ENCODE peak calls at places on chromosomes 5 and 9, in four cellular contexts. C is fibroblast of lung, I is upper lobe of right lung, Y is heart left ventricle. W is an unnamed sample.

GRCh38 chr5:134432174-134432573 is 20.5 kb upstream of the CDKN2AIPNL start:
- DNase-seq in C (no peak), I (no peak), Y (no peak), W (no peak)

GRCh38 chr5:138282918-138283742 is 8.7 kb upstream of the GFRA3 start:
- DNase-seq in C (peak), I (peak), Y (peak), W (peak)

GRCh38 chr9:2469681-2470141 is 151.9 kb upstream of the VLDLR start:
- DNase-seq in C (peak), I (no peak), Y (peak), W (peak)

GRCh38 chr9:128245293-128246151 is 30.3 kb downstream of the GOLGA2 start:
- DNase-seq in C (peak), I (peak), Y (peak), W (peak)

GRCh38 chr5:73338201-73339126 is 110.1 kb downstream of the FOXD1 start:
- DNase-seq in C (peak), I (no peak), Y (no peak), W (peak)

GRCh38 chr5:128304121-128304520 is 220.6 kb downstream of the SLC12A2 start:
- DNase-seq in C (peak), I (no peak), Y (no peak), W (peak)

GRCh38 chr9:34652608-34653007 is 623 bp downstream of the IL11RA start:
- DNase-seq in C (no peak), I (no peak), Y (no peak), W (peak)

GRCh38 chr9:134502261-134503211 is 139.1 kb upstream of the COL5A1 start:
- DNase-seq in C (peak), I (peak), Y (peak), W (peak)

GRCh38 chr9:90940280-90940679 is 138.7 kb downstream of the SYK start:
- DNase-seq in C (no peak), I (no peak), Y (no peak), W (no peak)

GRCh38 chr5:115068239-115069086 is 101.2 kb downstream of the TRIM36 start:
- DNase-seq in C (peak), I (no peak), Y (no peak), W (peak)

GRCh38 chr5:56142620-56143431 is 90.3 kb downstream of the ANKRD55 start:
- DNase-seq in C (no peak), I (no peak), Y (no peak), W (no peak)

GRCh38 chr9:136565075-136565721 is 19.4 kb upstream of the NOTCH1 start:
- DNase-seq in C (peak), I (no peak), Y (peak), W (peak)

GRCh38 chr5:150599917-150600511 is 40.4 kb upstream of the SYNPO start:
- DNase-seq in C (peak), I (peak), Y (peak), W (peak)

GRCh38 chr5:133348406-133348805 is 263.9 kb downstream of the FSTL4 start:
- DNase-seq in C (no peak), I (no peak), Y (no peak), W (no peak)

GRCh38 chr9:129352157-129352870 is 174.3 kb upstream of the IER5L start:
- DNase-seq in C (no peak), I (no peak), Y (no peak), W (no peak)

GRCh38 chr5:2465383-2465782 is 286.1 kb downstream of the IRX2 start:
- DNase-seq in C (no peak), I (no peak), Y (no peak), W (no peak)

GRCh38 chr9:125440411-125440810 is 178.8 kb downstream of the GAPVD1 start:
- DNase-seq in C (no peak), I (no peak), Y (no peak), W (no peak)

GRCh38 chr5:16930487-16930886 is 5.6 kb downstream of the MYO10 start:
- DNase-seq in C (no peak), I (no peak), Y (no peak), W (no peak)

GRCh38 chr5:124740991-124741583 is 5.4 kb downstream of the ZNF608 start:
- DNase-seq in C (peak), I (no peak), Y (no peak), W (peak)

GRCh38 chr9:117114768-117115167 is 300.1 kb downstream of the ASTN2 start:
- DNase-seq in C (no peak), I (no peak), Y (no peak), W (no peak)

GRCh38 chr9:9963861-9964260 is 648.9 kb downstream of the PTPRD start:
- DNase-seq in C (no peak), I (no peak), Y (no peak), W (no peak)

GRCh38 chr5:131756942-131757341 is 39.9 kb downstream of the FNIP1 start:
- DNase-seq in C (no peak), I (no peak), Y (no peak), W (no peak)

GRCh38 chr5:100828756-100829342 is 74.2 kb downstream of the ST8SIA4 start:
- DNase-seq in C (no peak), I (no peak), Y (no peak), W (no peak)

GRCh38 chr5:100828071-100828689 is 74.9 kb downstream of the ST8SIA4 start:
- DNase-seq in C (no peak), I (no peak), Y (no peak), W (no peak)

GRCh38 chr5:100824635-100825034 is 78.4 kb downstream of the ST8SIA4 start:
- DNase-seq in C (no peak), I (no peak), Y (no peak), W (no peak)

GRCh38 chr5:100826133-100826532 is 76.9 kb downstream of the ST8SIA4 start:
- DNase-seq in C (peak), I (no peak), Y (no peak), W (no peak)

GRCh38 chr5:100827481-100827889 is 75.6 kb downstream of the ST8SIA4 start:
- DNase-seq in C (peak), I (no peak), Y (peak), W (peak)
- H3K4me3 ChIP-seq in C (no peak), I (no peak), Y (no peak), W (no peak)

GRCh38 chr5:59197911-59198310 is 615.0 kb downstream of the RAB3C start:
- DNase-seq in C (no peak), I (no peak), Y (no peak), W (no peak)

GRCh38 chr5:59189482-59189881 is 606.6 kb downstream of the RAB3C start:
- DNase-seq in C (no peak), I (no peak), Y (peak), W (no peak)

GRCh38 chr5:59198365-59198764 is 615.5 kb downstream of the RAB3C start:
- DNase-seq in C (no peak), I (no peak), Y (no peak), W (no peak)

GRCh38 chr5:59190746-59191145 is 607.9 kb downstream of the RAB3C start:
- DNase-seq in C (no peak), I (no peak), Y (no peak), W (no peak)

GRCh38 chr5:59193616-59194319 is 610.9 kb downstream of the RAB3C start:
- DNase-seq in C (peak), I (no peak), Y (peak), W (peak)
- H3K4me3 ChIP-seq in C (no peak), I (no peak), Y (no peak), W (no peak)

DNA sequence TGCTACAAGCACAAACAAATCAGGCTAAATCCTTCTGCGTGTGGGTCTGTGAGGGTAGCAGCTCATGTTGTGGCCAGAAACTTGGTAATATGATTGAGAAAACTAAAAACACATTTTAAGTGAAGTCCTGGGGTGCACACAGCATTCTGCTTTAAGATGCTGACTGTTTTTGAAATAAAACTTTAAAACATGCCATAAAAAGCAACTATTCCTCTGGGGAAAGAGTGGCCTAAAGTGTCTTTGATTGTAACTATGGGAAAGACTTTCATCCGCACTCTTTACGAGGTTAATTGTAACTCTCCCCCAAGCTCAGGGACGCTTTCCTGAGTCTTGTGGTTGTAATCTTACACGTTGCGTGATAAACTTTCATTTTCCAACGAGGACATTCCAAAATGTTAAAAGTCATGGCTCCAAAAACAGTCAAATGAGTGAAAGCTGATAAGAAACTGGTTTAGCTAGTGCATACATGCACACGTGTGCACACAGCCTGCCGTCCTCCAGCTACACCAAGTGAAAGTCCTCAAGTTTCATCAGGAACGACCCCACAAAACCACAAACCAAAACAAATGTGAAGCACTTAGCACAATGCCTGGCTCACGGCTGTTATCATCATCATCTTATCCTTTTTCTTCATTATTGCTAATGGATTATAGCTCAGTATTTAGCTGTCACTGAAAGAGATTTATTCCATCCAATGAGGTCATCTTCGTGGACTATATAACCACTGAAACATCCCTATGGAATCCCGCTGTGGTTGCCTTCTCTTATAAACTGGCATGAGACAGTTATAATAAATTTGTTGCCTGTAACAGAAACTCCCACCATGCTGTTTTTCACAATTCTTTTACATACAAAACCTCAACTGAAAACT is 56.4 kb downstream of the SAXO1 start:
- DNase-seq in C (peak), I (no peak), Y (no peak), W (peak)
- H3K4me3 ChIP-seq in C (peak), I (peak), Y (no peak), W (no peak)

GRCh38 chr9:78130853-78131252 is 99.2 kb upstream of the GNAQ start:
- DNase-seq in C (no peak), I (no peak), Y (no peak), W (no peak)

GRCh38 chr9:78133751-78134150 is 102.1 kb upstream of the CEP78 start:
- DNase-seq in C (no peak), I (no peak), Y (no peak), W (no peak)

GRCh38 chr9:78131969-78132687 is 100.5 kb upstream of the GNAQ start:
- DNase-seq in C (no peak), I (no peak), Y (no peak), W (peak)

GRCh38 chr9:78130004-78130403 is 98.4 kb upstream of the GNAQ start:
- DNase-seq in C (peak), I (no peak), Y (no peak), W (peak)

DNA sequence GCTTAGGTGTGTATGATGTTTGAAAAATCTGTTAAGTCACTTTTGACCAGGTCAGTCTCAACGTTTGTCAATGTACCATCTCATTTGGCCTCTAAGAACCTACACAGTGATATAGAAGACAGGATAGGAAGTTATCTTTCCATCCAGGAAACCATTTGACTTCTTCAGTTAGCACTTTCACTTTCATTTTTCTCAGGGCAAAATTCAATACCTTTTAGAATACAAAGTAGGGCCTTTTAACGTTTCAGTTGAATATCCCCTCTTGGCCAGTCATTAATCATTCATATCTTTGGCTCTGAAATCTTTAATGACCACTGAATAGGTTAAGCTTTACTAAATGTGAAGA is 101.0 kb upstream of the GNAQ start:
- DNase-seq in C (peak), I (no peak), Y (no peak), W (no peak)
- H3K4me3 ChIP-seq in C (peak), I (peak), Y (no peak), W (no peak)

GRCh38 chr9:92762196-92762595 is 2.4 kb downstream of the BICD2 start:
- DNase-seq in C (no peak), I (no peak), Y (no peak), W (no peak)
- H3K4me3 ChIP-seq in C (no peak), I (no peak), Y (no peak), W (peak)